ENCODE peak calls at places on chromosomes 11 and 22, in four cellular contexts. One of them, this sample, is unnamed. For H3K4me1, the result is how much of the 10 kb centered on the place peaks cover.

GRCh38 chr22:36467042-36467810 is 14.2 kb downstream of the TXN2 start:
- DNase-seq in HCT116: peak
- DNase-seq in H1: no peak
- DNase-seq in SK-N-SH: no peak
- DNase-seq in this sample: no peak

GRCh38 chr11:942853-943252 is 17.2 kb downstream of the AP2A2 start:
- DNase-seq in HCT116: no peak
- DNase-seq in H1: no peak
- DNase-seq in SK-N-SH: no peak
- DNase-seq in this sample: no peak

GRCh38 chr11:32821517-32821916 is 8.2 kb upstream of the PRRG4 start:
- DNase-seq in HCT116: no peak
- DNase-seq in H1: no peak
- DNase-seq in SK-N-SH: no peak
- DNase-seq in this sample: no peak

GRCh38 chr11:81963018-81963417 is 770.6 kb downstream of the FAM181B start:
- DNase-seq in HCT116: no peak
- DNase-seq in H1: no peak
- DNase-seq in SK-N-SH: peak
- DNase-seq in this sample: no peak

GRCh38 chr11:79244175-79244804 is 196.5 kb downstream of the TENM4 start:
- DNase-seq in HCT116: no peak
- DNase-seq in H1: no peak
- DNase-seq in SK-N-SH: no peak
- DNase-seq in this sample: no peak

GRCh38 chr11:19474954-19475811 is 234.4 kb upstream of the E2F8 start:
- DNase-seq in HCT116: no peak
- DNase-seq in H1: no peak
- DNase-seq in SK-N-SH: peak
- DNase-seq in this sample: no peak

GRCh38 chr11:63843042-63843441 is 4.1 kb downstream of the MARK2 start:
- DNase-seq in HCT116: no peak
- DNase-seq in H1: no peak
- DNase-seq in SK-N-SH: no peak
- DNase-seq in this sample: no peak

GRCh38 chr11:532512-533048 is 2.8 kb downstream of the HRAS start:
- DNase-seq in HCT116: no peak
- DNase-seq in H1: no peak
- DNase-seq in SK-N-SH: no peak
- DNase-seq in this sample: no peak

GRCh38 chr11:102395720-102396358 is 48.8 kb downstream of the BIRC2 start:
- DNase-seq in HCT116: no peak
- DNase-seq in H1: no peak
- DNase-seq in SK-N-SH: no peak
- DNase-seq in this sample: no peak

GRCh38 chr11:34824425-34824824 is 91.8 kb downstream of the APIP start:
- DNase-seq in HCT116: no peak
- DNase-seq in H1: no peak
- DNase-seq in SK-N-SH: no peak
- DNase-seq in this sample: no peak

GRCh38 chr22:17384612-17385345 is 15.5 kb downstream of the CECR2 start:
- DNase-seq in HCT116: no peak
- DNase-seq in H1: no peak
- DNase-seq in SK-N-SH: no peak
- DNase-seq in this sample: no peak

GRCh38 chr22:45865561-45866397 is 111.2 kb downstream of the WNT7B start:
- DNase-seq in HCT116: no peak
- DNase-seq in H1: no peak
- DNase-seq in SK-N-SH: no peak
- DNase-seq in this sample: no peak

GRCh38 chr11:7573193-7573557 is 59.4 kb downstream of the PPFIBP2 start:
- DNase-seq in HCT116: no peak
- DNase-seq in H1: no peak
- DNase-seq in SK-N-SH: no peak
- DNase-seq in this sample: no peak

GRCh38 chr11:111310088-111310487 is 11.7 kb downstream of the POU2AF3 start:
- DNase-seq in HCT116: no peak
- DNase-seq in H1: no peak
- DNase-seq in SK-N-SH: no peak
- DNase-seq in this sample: no peak

GRCh38 chr11:97622795-97623194 is 1233.0 kb downstream of the JRKL start:
- DNase-seq in HCT116: no peak
- DNase-seq in H1: no peak
- DNase-seq in SK-N-SH: no peak
- DNase-seq in this sample: no peak
- TF ChIP-seq SIN3A in HCT116: no peak
- TF ChIP-seq SIN3A in H1: no peak
- TF ChIP-seq SIN3A in SK-N-SH: no peak
- TF ChIP-seq SIN3A in this sample: no peak

GRCh38 chr11:44573333-44573732 is 7.9 kb downstream of the CD82 start:
- DNase-seq in HCT116: no peak
- DNase-seq in H1: no peak
- DNase-seq in SK-N-SH: no peak
- DNase-seq in this sample: no peak
- H3K4me1 ChIP-seq in HCT116: under half
- H3K4me1 ChIP-seq in H1: under half
- H3K4me1 ChIP-seq in SK-N-SH: half or more
- H3K4me1 ChIP-seq in this sample: under half

DNA sequence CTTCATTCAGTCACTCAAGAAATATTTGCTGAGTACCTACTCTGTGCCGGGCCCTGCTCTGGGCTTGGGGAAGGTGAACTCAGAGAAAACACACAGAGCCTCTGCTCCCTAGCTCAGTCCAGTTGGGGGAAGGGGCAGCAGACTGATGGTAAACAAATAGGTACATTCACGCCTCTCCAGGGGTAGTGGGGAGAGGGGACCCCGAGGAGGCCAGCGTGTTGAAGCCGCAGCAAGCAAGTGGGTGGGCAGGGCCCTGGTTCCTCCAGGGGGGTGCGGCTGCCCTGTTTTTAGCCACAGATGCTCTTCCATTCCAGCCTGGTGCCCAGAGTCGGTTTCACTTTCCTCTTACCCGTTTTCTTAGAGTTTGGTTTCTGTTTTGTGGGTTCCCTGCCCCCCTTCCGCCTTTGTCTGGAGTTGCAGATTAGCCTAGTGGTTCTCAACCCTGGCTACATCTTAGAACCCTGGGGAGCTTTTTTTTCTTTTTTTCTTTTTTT is 8.7 kb downstream of the DRAP1 start:
- DNase-seq in HCT116: no peak
- DNase-seq in H1: no peak
- DNase-seq in SK-N-SH: no peak
- DNase-seq in this sample: no peak
- TF ChIP-seq SIN3A in HCT116: no peak
- TF ChIP-seq SIN3A in H1: no peak
- TF ChIP-seq SIN3A in SK-N-SH: no peak
- TF ChIP-seq SIN3A in this sample: no peak

DNA sequence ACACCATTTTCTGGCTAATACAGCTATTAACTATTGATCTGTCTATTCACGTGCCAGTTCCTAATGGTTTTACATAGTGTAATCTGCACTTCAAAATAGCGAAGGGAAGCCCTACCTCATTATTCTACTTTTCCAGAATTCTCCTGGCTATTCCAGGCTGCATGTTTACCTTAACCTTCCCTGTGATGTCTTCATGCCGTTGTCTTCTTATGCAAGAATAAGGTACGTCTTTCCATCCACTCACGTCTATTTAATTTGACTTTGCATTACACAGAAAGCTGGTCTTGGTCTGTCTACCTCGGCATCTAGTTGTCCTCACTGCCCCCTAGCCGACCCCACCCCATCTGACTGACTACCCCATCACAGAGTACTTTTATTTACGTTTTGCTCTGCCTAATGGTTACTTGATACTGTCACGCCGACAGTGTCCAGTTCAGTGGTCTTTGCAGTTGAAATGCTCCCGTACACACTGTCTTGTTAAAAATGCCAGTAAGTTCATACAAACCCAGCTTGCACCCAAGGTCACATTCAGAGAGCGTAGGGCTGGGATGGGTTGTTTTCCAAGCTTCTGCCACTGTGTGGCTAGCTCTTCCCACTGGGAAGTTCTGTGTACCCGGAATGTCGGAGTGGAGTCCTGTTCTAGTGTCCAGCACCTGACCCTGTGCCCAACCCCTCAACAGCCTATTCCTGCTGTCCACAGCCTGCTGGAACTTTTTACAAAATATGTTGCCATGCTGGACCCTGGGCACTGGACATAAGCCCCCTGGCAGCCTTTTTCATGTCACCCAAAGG is 15.0 kb downstream of the NEAT1 start:
- DNase-seq in HCT116: no peak
- DNase-seq in H1: no peak
- DNase-seq in SK-N-SH: no peak
- DNase-seq in this sample: no peak
- H3K4me1 ChIP-seq in HCT116: under half
- H3K4me1 ChIP-seq in H1: under half
- H3K4me1 ChIP-seq in SK-N-SH: under half
- H3K4me1 ChIP-seq in this sample: half or more

GRCh38 chr11:59182457-59183151 is 10.7 kb downstream of the DTX4 start:
- DNase-seq in HCT116: no peak
- DNase-seq in H1: no peak
- DNase-seq in SK-N-SH: no peak
- DNase-seq in this sample: no peak
- TF ChIP-seq SIN3A in HCT116: no peak
- TF ChIP-seq SIN3A in H1: no peak
- TF ChIP-seq SIN3A in SK-N-SH: no peak
- TF ChIP-seq SIN3A in this sample: no peak

DNA sequence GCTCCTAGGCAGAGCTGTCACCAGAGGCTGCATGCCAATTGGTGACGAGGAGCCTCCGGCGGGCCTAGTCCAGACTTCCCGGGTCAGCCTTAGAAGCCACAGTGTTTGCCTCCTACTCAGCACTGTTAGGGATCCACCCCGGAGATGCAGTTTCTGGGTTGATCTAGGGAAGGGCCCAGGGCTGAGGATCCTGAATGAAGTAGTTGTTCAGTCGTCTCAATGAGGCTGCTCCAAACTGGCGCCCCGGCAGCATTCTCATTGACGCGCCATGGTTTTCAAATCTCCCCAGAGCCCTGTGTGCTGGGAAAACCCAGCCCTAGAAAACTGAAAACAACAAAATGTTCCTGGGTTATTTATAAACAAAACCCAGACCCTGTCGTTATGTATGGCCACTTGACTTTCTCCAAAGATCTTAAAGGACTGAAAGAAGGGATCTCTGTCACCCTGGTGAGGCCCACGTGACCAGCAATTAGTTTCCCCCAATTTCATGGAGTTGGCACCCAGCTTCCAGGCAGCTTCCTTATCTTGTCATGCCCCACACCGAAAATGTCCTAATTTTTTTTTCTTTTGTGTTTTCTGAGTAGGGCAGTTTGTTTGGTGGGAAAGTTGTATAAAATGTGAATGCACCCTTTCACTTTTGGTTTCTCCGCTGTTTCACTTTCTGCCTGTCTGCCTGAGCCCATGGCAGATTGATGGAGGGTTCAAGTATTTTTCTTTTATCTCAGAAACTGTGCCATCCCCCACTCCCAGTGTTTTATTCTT is 2.0 kb upstream of the EHD1 start:
- DNase-seq in HCT116: no peak
- DNase-seq in H1: no peak
- DNase-seq in SK-N-SH: no peak
- DNase-seq in this sample: no peak
- H3K4me1 ChIP-seq in HCT116: under half
- H3K4me1 ChIP-seq in H1: under half
- H3K4me1 ChIP-seq in SK-N-SH: under half
- H3K4me1 ChIP-seq in this sample: under half

DNA sequence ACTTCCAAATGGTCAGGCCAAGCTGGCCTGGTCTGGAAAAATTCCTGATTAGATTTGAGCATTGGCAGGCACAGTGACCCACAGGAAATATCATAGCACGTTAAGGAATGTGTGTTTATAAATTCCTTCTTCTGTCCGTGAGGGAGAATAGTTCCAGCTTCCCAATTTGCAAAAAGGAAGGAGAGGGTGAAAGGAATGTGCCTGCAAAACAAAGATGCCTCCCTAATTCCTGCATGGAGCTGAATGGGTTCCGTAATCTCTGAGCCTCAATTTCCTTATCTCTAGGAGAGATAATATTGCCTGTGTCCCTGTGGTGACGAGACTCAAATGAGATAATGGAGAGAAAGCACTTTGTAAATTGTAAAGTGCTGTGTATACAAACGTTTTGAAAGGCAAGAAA is 105.1 kb downstream of the FEZ1 start:
- DNase-seq in HCT116: no peak
- DNase-seq in H1: no peak
- DNase-seq in SK-N-SH: peak
- DNase-seq in this sample: no peak
- TF ChIP-seq SIN3A in HCT116: no peak
- TF ChIP-seq SIN3A in H1: no peak
- TF ChIP-seq SIN3A in SK-N-SH: no peak
- TF ChIP-seq SIN3A in this sample: no peak

GRCh38 chr11:71481101-71481960 is 28.3 kb downstream of the NADSYN1 start:
- DNase-seq in HCT116: no peak
- DNase-seq in H1: no peak
- DNase-seq in SK-N-SH: no peak
- DNase-seq in this sample: no peak
- H3K4me1 ChIP-seq in HCT116: under half
- H3K4me1 ChIP-seq in H1: under half
- H3K4me1 ChIP-seq in SK-N-SH: under half
- H3K4me1 ChIP-seq in this sample: under half

GRCh38 chr11:2995893-2996554 is 3.9 kb upstream of the NAP1L4 start:
- DNase-seq in HCT116: no peak
- DNase-seq in H1: no peak
- DNase-seq in SK-N-SH: no peak
- DNase-seq in this sample: no peak

GRCh38 chr11:2993000-2993330 is 836 bp upstream of the NAP1L4 start:
- DNase-seq in HCT116: no peak
- DNase-seq in H1: no peak
- DNase-seq in SK-N-SH: no peak
- DNase-seq in this sample: no peak

GRCh38 chr11:2995091-2995561 is 3.0 kb upstream of the NAP1L4 start:
- DNase-seq in HCT116: no peak
- DNase-seq in H1: no peak
- DNase-seq in SK-N-SH: no peak
- DNase-seq in this sample: no peak

GRCh38 chr11:2992234-2992999 is at the start of gene NAP1L4:
- DNase-seq in HCT116: peak
- DNase-seq in H1: peak
- DNase-seq in SK-N-SH: peak
- DNase-seq in this sample: peak

GRCh38 chr11:2994336-2994730 is 2.2 kb upstream of the NAP1L4 start:
- DNase-seq in HCT116: no peak
- DNase-seq in H1: no peak
- DNase-seq in SK-N-SH: no peak
- DNase-seq in this sample: no peak
- TF ChIP-seq SIN3A in HCT116: no peak
- TF ChIP-seq SIN3A in H1: no peak
- TF ChIP-seq SIN3A in SK-N-SH: no peak
- TF ChIP-seq SIN3A in this sample: no peak

This sample was measured in Panc1.